ENCODE peak calls at places on chromosomes 6 and 20, in four cellular contexts. J is cardiac fibroblast, I is HFF-Myc, P is fibroblast of the aortic adventitia. A is an unnamed sample.

GRCh38 chr6:111657146-111657545 is 51.5 kb upstream of the TRAF3IP2 start:
- DNase-seq in J (peak; percentile 66), I (no peak), P (peak; percentile 61), A (peak; percentile 89)

GRCh38 chr6:91717094-91717493 is 1130.2 kb upstream of the MAP3K7 start:
- DNase-seq in J (no peak), I (no peak), P (no peak), A (no peak)

GRCh38 chr20:34037121-34037520 is 43.4 kb downstream of the RALY start:
- DNase-seq in J (no peak), I (no peak), P (no peak), A (no peak)

GRCh38 chr20:18662279-18662678 is 74.4 kb downstream of the DTD1 start:
- DNase-seq in J (no peak), I (no peak), P (no peak), A (no peak)

GRCh38 chr6:108803982-108804490 is 44.2 kb upstream of the ARMC2 start:
- DNase-seq in J (no peak), I (no peak), P (no peak), A (no peak)

GRCh38 chr6:31617010-31617409 is 2.0 kb downstream of the AIF1 start:
- DNase-seq in J (no peak), I (no peak), P (no peak), A (no peak)

GRCh38 chr6:169812257-169812644 is 60.8 kb downstream of the ERMARD start:
- DNase-seq in J (no peak), I (no peak), P (no peak), A (no peak)

GRCh38 chr6:3405679-3406078 is 51.2 kb downstream of the SLC22A23 start:
- DNase-seq in J (peak; percentile 75), I (no peak), P (peak; percentile 89), A (peak; percentile 75)

GRCh38 chr6:33213989-33214335 is 5.7 kb downstream of the RING1 start:
- DNase-seq in J (no peak), I (no peak), P (no peak), A (no peak)

GRCh38 chr20:20363449-20364015 is 4.4 kb upstream of the INSM1 start:
- DNase-seq in J (no peak), I (no peak), P (no peak), A (no peak)

GRCh38 chr6:104218132-104218531 is 641.6 kb downstream of the HACE1 start:
- DNase-seq in J (peak; percentile 13), I (no peak), P (no peak), A (no peak)

GRCh38 chr6:127879685-127880084 is 21.2 kb downstream of the THEMIS start:
- DNase-seq in J (peak; percentile 21), I (no peak), P (peak; percentile 21), A (peak; percentile 40)

GRCh38 chr6:116036075-116036773 is 24.5 kb downstream of the FRK start:
- DNase-seq in J (no peak), I (no peak), P (no peak), A (no peak)

GRCh38 chr6:142726616-142727015 is 218.4 kb downstream of the HIVEP2 start:
- DNase-seq in J (no peak), I (no peak), P (no peak), A (no peak)

GRCh38 chr20:19660808-19661378 is 97.2 kb upstream of the RIN2 start:
- DNase-seq in J (no peak), I (no peak), P (no peak), A (no peak)

GRCh38 chr6:88238065-88238464 is 71.9 kb upstream of the CNR1 start:
- DNase-seq in J (peak; percentile 0), I (no peak), P (no peak), A (peak; percentile 4)

GRCh38 chr6:148529010-148529409 is 186.4 kb downstream of the SASH1 start:
- DNase-seq in J (no peak), I (no peak), P (no peak), A (no peak)

GRCh38 chr6:50113114-50113857 is 63.6 kb upstream of the DEFB112 start:
- DNase-seq in J (no peak), I (no peak), P (no peak), A (no peak)

GRCh38 chr6:109449789-109450673 is 5.5 kb downstream of the MICAL1 start:
- DNase-seq in J (no peak), I (no peak), P (no peak), A (no peak)

GRCh38 chr6:163309491-163310026 is 105.0 kb upstream of the QKI start:
- DNase-seq in J (no peak), I (no peak), P (no peak), A (no peak)

GRCh38 chr6:20906938-20907337 is 372.7 kb downstream of the CDKAL1 start:
- DNase-seq in J (peak; percentile 91), I (no peak), P (peak; percentile 88), A (peak; percentile 75)

GRCh38 chr6:9563996-9564395 is 850.9 kb downstream of the TFAP2A start:
- DNase-seq in J (no peak), I (no peak), P (peak; percentile 29), A (peak; percentile 51)

GRCh38 chr6:140915001-140915950 is 1217.4 kb upstream of the GJE1 start:
- DNase-seq in J (peak; percentile 4), I (no peak), P (no peak), A (peak; percentile 5)

GRCh38 chr20:32524871-32525501 is 60.1 kb downstream of the NOL4L start:
- DNase-seq in J (peak; percentile 32), I (no peak), P (no peak), A (no peak)

GRCh38 chr6:113078791-113079190 is 731.7 kb downstream of the RFPL4B start:
- DNase-seq in J (no peak), I (no peak), P (no peak), A (no peak)

GRCh38 chr6:64335195-64335594 is 699.6 kb downstream of the PHF3 start:
- DNase-seq in J (peak; percentile 12), I (no peak), P (no peak), A (no peak)

GRCh38 chr20:49282584-49283171 is 4.8 kb upstream of the ZNFX1 start:
- DNase-seq in J (no peak), I (no peak), P (no peak), A (no peak)

GRCh38 chr6:23637296-23637695 is 488.7 kb upstream of the NRSN1 start:
- DNase-seq in J (no peak), I (no peak), P (no peak), A (no peak)

GRCh38 chr6:27604986-27605385 is 132.1 kb upstream of the ZNF184 start:
- DNase-seq in J (no peak), I (no peak), P (no peak), A (no peak)

GRCh38 chr6:44731485-44732095 is 344.1 kb downstream of the CDC5L start:
- DNase-seq in J (no peak), I (no peak), P (no peak), A (no peak)

GRCh38 chr6:113734886-113735481 is 122.2 kb upstream of the MARCKS start:
- DNase-seq in J (peak; percentile 46), I (no peak), P (peak; percentile 61), A (peak; percentile 44)

GRCh38 chr20:56899495-56899894 is 270.4 kb downstream of the TFAP2C start:
- DNase-seq in J (no peak), I (no peak), P (no peak), A (no peak)

GRCh38 chr6:121305957-121306607 is 28.2 kb downstream of the TBC1D32 start:
- DNase-seq in J (peak; percentile 60), I (peak; percentile 10), P (peak; percentile 48), A (peak; percentile 29)

GRCh38 chr6:118506071-118506638 is 41.9 kb upstream of the PLN start:
- DNase-seq in J (no peak), I (no peak), P (no peak), A (no peak)

GRCh38 chr20:8578191-8578690 is 446.2 kb downstream of the PLCB1 start:
- DNase-seq in J (no peak), I (peak; percentile 52), P (no peak), A (peak; percentile 62)

GRCh38 chr20:45727044-45727443 is 4.9 kb downstream of the SPINT4 start:
- DNase-seq in J (peak; percentile 3), I (no peak), P (peak; percentile 2), A (peak; percentile 3)

GRCh38 chr6:30101939-30102700 is 10.8 kb downstream of the TRIM31 start:
- DNase-seq in J (peak; percentile 86), I (peak; percentile 33), P (peak; percentile 77), A (peak; percentile 83)
- TF ChIP-seq CTCF in J (peak; percentile 8), I (no peak), P (no peak), A (peak; percentile 33)

DNA sequence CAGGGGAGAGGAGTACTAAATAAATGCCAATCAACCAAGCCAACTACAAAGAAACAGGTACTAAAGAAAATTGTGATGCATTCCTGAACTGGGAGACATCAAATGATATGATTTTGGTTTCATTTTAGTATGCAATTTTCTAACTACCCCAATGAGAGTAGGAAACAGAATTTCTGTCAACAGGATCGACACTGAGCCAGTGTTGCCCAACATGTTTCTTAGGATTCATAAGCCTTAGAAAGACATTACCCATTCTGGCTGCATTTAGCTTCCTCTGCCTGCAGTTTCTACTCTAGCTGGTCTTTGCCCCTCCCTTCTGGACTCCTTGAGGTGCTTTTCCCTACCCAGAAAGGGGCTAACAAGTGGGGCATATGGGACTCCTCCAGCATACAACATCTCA is 49.8 kb downstream of the KCTD20 start:
- DNase-seq in J (no peak), I (no peak), P (no peak), A (no peak)
- H3K4me3 ChIP-seq in J (no peak overlapping the region), I (no peak overlapping the region), P (no peak overlapping the region), A (no peak overlapping the region)

GRCh38 chr6:504446-504980 is 113.0 kb downstream of the IRF4 start:
- DNase-seq in J (no peak), I (no peak), P (no peak), A (no peak)

GRCh38 chr6:506920-507523 is 115.5 kb downstream of the IRF4 start:
- DNase-seq in J (no peak), I (no peak), P (no peak), A (no peak)

GRCh38 chr6:503610-504362 is 112.2 kb downstream of the IRF4 start:
- DNase-seq in J (no peak), I (no peak), P (no peak), A (no peak)

GRCh38 chr6:506508-506907 is 115.0 kb downstream of the IRF4 start:
- DNase-seq in J (no peak), I (no peak), P (no peak), A (no peak)

GRCh38 chr6:505374-505773 is 113.8 kb downstream of the IRF4 start:
- DNase-seq in J (no peak), I (no peak), P (no peak), A (no peak)
- TF ChIP-seq CTCF in J (no peak), I (no peak), P (no peak), A (no peak)

GRCh38 chr6:30613251-30614043 is 3.6 kb downstream of the PPP1R10 start:
- DNase-seq in J (no peak), I (no peak), P (peak; percentile 28), A (no peak)
- H3K4me3 ChIP-seq in J (no peak overlapping the region), I (no peak overlapping the region), P (no peak overlapping the region), A (no peak overlapping the region)